ENCODE peak calls at places on chromosomes 16 and 17, in seven cellular contexts. P is endothelial cell of umbilical vein, F is HepG2, C is SK-N-SH, W is stomach, D is prostate gland, A is transverse colon. R is an unnamed sample.

GRCh38 chr17:80872999-80873951 is 118.4 kb upstream of the CHMP6 start:
- DNase-seq in D (no peak), F (no peak), W (no peak), P (no peak), C (no peak), A (peak), R (no peak)

GRCh38 chr16:73616186-73616585 is 568.3 kb upstream of the ZFHX3 start:
- DNase-seq in A (no peak), W (no peak), C (no peak), F (no peak), P (no peak), D (no peak), R (no peak)

GRCh38 chr16:71724320-71724751 is at the start of gene PHLPP2:
- DNase-seq in W (no peak), F (no peak), P (no peak), D (no peak), C (no peak), A (no peak), R (no peak)

GRCh38 chr17:20120835-20121234 is 111.7 kb downstream of the SPECC1 start:
- DNase-seq in F (no peak), A (no peak), P (no peak), W (no peak), C (no peak), D (no peak), R (no peak)

GRCh38 chr16:11359370-11359769 is 14.1 kb downstream of the RMI2 start:
- DNase-seq in A (no peak), W (no peak), F (no peak), C (no peak), D (peak), P (no peak), R (no peak)

GRCh38 chr17:64496786-64497564 is at the start of gene POLG2:
- DNase-seq in D (peak), A (peak), F (peak), P (peak), W (peak), C (peak), R (peak)

GRCh38 chr17:77247048-77247541 is 106.3 kb downstream of the SEC14L1 start:
- DNase-seq in D (peak), W (peak), A (peak), P (peak), F (peak), C (peak), R (peak)

GRCh38 chr17:393806-394717 is 41.5 kb upstream of the RPH3AL start:
- DNase-seq in P (no peak), A (no peak), C (no peak), F (no peak), W (no peak), D (no peak), R (no peak)

GRCh38 chr17:82780981-82781893 is 29.4 kb downstream of the TBCD start:
- DNase-seq in W (no peak), C (no peak), A (no peak), F (no peak), D (no peak), P (no peak), R (no peak)

GRCh38 chr16:79598341-79599181 is 2.0 kb downstream of the MAF start:
- DNase-seq in W (peak), D (peak), A (peak), C (peak), F (no peak), P (no peak), R (no peak)

GRCh38 chr16:75061677-75062076 is 54.9 kb downstream of the LDHD start:
- DNase-seq in C (no peak), W (no peak), D (no peak), A (no peak), F (no peak), P (no peak), R (no peak)
- TF ChIP-seq POLR2AphosphoS5 in C (no peak), W (no peak), D (no peak), A (no peak), F (no peak), P (no peak), R (no peak)

DNA sequence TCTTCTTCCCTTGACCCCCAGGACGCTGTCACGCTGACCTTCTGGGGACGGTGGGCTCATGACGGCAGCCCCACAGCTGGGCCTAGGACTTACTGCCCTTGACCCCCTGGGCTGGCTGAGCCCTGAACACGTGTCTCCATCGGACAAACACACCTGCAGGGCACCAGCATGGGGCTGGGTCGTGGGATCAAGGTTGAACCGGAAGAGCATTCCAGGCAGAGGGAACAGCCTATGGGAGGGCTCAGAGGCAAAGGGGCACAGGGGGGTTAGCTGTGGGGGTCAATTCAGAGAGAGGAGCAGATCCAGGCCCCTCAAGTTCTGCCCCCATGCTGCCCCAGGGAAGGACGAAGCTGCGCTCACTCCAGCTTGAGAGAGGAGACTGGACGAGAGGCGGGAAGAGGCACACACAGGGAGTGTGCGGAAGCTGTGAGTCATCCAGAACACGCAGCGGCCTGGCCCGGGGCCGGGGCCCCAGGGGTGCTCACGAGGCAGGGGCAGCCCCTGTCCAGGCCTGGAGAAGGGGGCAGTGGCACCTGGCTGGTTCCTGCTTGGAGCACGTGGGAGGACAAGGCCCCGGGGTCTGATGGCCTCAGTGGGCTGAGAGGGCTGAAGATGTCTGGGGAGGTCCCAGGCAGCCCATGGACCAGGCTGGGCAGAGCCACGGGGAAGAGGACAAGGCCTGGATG is 9.9 kb downstream of the SSTR5 start:
- DNase-seq in W (no peak), P (peak), F (peak), D (peak), A (no peak), C (no peak), R (no peak)
- TF ChIP-seq POLR2AphosphoS5 in W (no peak), P (peak), F (no peak), D (peak), A (no peak), C (no peak), R (no peak)

DNA sequence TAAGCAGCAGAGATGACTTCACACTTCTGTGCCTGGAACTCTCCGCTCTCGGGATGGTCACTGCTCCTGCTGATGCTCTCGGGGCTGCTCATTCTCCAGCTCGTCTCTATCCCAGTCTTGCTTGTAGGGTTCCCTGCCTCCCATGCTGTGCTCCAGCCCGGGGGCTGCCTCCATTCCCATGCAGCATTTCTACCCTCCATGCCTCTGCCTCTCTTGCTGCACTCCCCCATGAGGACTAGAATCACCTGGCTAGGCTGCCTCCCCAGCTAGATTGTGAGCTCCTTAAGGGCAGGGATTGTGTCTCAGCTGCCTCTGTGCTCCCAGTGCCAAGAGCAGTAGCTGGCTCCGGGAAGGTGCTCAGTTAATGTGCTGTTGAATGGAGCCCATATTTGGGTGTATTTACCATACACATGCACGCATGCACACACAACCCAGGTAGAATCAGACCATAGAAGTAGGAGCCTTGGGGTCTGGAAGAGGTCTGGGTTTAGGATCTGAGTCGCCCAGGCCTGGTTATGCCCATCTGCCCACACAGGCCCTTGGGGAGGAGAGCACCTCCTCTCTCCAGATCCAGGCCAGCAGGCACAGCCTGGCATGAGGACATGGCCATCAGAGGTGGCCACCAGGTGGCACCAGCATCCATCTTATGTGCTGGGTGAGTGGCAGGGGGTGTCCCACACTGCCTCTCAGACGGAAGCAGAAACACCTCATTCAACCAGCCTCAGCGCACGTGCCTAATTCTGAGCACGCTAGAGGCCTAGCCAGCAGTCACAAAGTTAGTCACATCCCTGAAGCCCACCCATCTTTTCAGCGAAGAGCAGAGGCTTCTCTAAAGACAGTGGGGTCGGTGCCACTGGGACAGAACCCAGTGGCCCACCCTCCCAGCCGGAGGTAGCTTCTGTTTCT is 9.3 kb downstream of the GIT1 start:
- DNase-seq in D (peak), P (peak), F (peak), C (peak), W (peak), A (peak), R (peak)
- TF ChIP-seq POLR2AphosphoS5 in D (peak), P (peak), F (no peak), C (no peak), W (peak), A (no peak), R (peak)

GRCh38 chr17:57939797-57940196 is 15.4 kb downstream of the CUEDC1 start:
- DNase-seq in D (no peak), F (no peak), A (peak), P (no peak), W (no peak), C (no peak), R (peak)
- TF ChIP-seq POLR2AphosphoS5 in D (no peak), F (no peak), A (no peak), P (no peak), W (no peak), C (no peak), R (peak)

GRCh38 chr17:49567871-49568694 is 7.6 kb upstream of the NXPH3 start:
- DNase-seq in D (peak), W (peak), A (peak), F (peak), P (peak), C (peak), R (peak)

GRCh38 chr17:49566668-49567071 is 9.0 kb upstream of the NXPH3 start:
- DNase-seq in A (no peak), C (no peak), W (no peak), F (no peak), D (peak), P (no peak), R (no peak)

GRCh38 chr17:49567104-49567521 is 8.6 kb upstream of the NXPH3 start:
- DNase-seq in C (no peak), P (no peak), A (no peak), W (no peak), F (no peak), D (no peak), R (no peak)

GRCh38 chr17:49564638-49565037 is 11.0 kb upstream of the NXPH3 start:
- DNase-seq in C (no peak), F (no peak), A (no peak), P (no peak), W (no peak), D (no peak), R (no peak)

DNA sequence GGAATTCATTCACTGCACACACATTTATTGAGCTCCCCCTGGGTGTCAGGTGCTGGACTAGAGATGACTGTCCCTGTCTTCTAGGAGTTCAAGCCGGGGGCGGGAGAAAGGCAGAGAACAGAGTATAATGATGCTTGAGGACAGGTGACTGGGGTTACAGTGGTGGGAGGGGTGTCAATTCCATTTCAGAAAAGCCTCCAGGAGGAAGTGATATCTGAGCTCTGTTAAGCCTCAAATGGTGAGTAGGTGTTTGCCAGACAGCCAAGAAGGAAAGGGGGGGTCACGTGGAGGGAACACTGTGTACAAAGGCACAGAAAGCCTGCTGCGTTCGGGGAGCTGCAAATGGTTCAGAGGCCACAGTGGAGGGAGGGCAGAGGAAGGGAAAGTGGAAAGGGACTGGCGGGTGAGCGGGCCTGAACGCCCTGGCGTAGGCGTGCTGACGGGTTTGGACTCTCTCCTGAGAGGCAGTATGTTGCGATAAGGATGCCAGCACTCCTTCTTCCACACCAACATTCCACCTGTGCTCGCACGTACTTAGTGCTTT is 9.7 kb upstream of the NXPH3 start:
- DNase-seq in P (no peak), D (peak), C (no peak), W (peak), F (no peak), A (peak), R (no peak)
- TF ChIP-seq POLR2AphosphoS5 in P (no peak), D (peak), C (no peak), W (peak), F (no peak), A (peak), R (no peak)

DNA sequence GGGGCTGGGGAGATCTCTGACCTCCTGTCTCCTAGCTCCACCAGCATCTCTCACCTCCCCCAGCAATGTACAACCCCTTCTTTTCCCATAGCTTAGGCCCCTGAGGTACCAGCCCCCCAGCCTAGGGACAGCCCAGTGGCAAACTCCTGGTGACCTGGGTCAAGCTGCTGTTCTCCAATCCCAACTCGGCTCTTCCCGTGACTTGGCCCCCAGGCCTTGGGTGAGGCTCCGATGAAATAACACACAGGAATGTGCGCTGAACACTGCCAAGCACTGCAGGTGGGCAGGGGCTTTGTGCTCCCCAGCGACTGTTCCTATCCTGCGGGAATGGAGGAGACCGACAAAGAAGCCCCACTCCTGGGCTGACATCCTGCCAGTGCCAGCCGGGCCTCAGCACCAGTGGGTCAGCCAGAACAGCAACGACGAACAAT is 63.7 kb upstream of the AMZ2 start:
- DNase-seq in D (no peak), P (no peak), C (no peak), W (no peak), A (no peak), F (no peak), R (no peak)
- TF ChIP-seq POLR2AphosphoS5 in D (no peak), P (no peak), C (no peak), W (no peak), A (no peak), F (no peak), R (no peak)

GRCh38 chr16:397736-398332 is 835 bp downstream of the NME4 start:
- DNase-seq in F (peak), W (peak), P (peak), A (peak), C (peak), D (peak), R (no peak)
- TF ChIP-seq POLR2AphosphoS5 in F (no peak), W (no peak), P (no peak), A (no peak), C (no peak), D (no peak), R (no peak)

R was measured in HL-60.